ENCODE peak calls at places on chromosomes 2 and 18, in six cellular contexts. T, K, Y, J, O and Z are unnamed samples.

GRCh38 chr18:56120781-56121180 is 517.6 kb downstream of the TXNL1 start:
- DNase-seq in T (no peak), K (no peak), Y (no peak), J (no peak), O (no peak), Z (no peak)

GRCh38 chr2:210475726-210476125 is 833 bp downstream of the LANCL1 start:
- DNase-seq in T (no peak), K (no peak), Y (peak), J (no peak), O (no peak), Z (no peak)

GRCh38 chr2:105294046-105294445 is 35.5 kb downstream of the TGFBRAP1 start:
- DNase-seq in T (no peak), K (no peak), Y (no peak), J (no peak), O (no peak), Z (no peak)

GRCh38 chr2:136025057-136025973 is 39.9 kb upstream of the DARS1 start:
- DNase-seq in T (peak), K (peak), Y (peak), J (peak), O (no peak), Z (no peak)

GRCh38 chr2:65417509-65418085 is 14.8 kb downstream of the SPRED2 start:
- DNase-seq in T (no peak), K (no peak), Y (no peak), J (no peak), O (no peak), Z (no peak)

GRCh38 chr2:219627105-219628100 is at the start of gene SLC4A3:
- DNase-seq in T (no peak), K (peak), Y (peak), J (peak), O (no peak), Z (no peak)

GRCh38 chr2:127584516-127585033 is 49.1 kb downstream of the MYO7B start:
- DNase-seq in T (no peak), K (no peak), Y (no peak), J (no peak), O (no peak), Z (no peak)

GRCh38 chr2:106859498-106859897 is 26.5 kb downstream of the ST6GAL2 start:
- DNase-seq in T (no peak), K (peak), Y (no peak), J (peak), O (no peak), Z (no peak)

GRCh38 chr2:67895171-67895941 is 167.4 kb downstream of the C1D start:
- DNase-seq in T (no peak), K (peak), Y (no peak), J (no peak), O (no peak), Z (no peak)

GRCh38 chr18:12943200-12943599 is 4.6 kb upstream of the SEH1L start:
- DNase-seq in T (no peak), K (no peak), Y (no peak), J (no peak), O (no peak), Z (no peak)

GRCh38 chr2:67039701-67040100 is 357.4 kb upstream of the ETAA1 start:
- DNase-seq in T (no peak), K (no peak), Y (no peak), J (no peak), O (no peak), Z (no peak)

GRCh38 chr2:72932045-72932444 is 14.7 kb downstream of the EMX1 start:
- DNase-seq in T (no peak), K (no peak), Y (no peak), J (no peak), O (no peak), Z (no peak)

GRCh38 chr2:224492531-224492930 is 90.6 kb upstream of the FAM124B start:
- DNase-seq in T (no peak), K (no peak), Y (no peak), J (no peak), O (no peak), Z (no peak)

GRCh38 chr2:200913654-200914053 is 24.5 kb downstream of the NIF3L1 start:
- DNase-seq in T (no peak), K (no peak), Y (no peak), J (no peak), O (no peak), Z (no peak)

GRCh38 chr2:33213244-33213643 is 263.2 kb upstream of the RASGRP3 start:
- DNase-seq in T (no peak), K (no peak), Y (no peak), J (no peak), O (no peak), Z (no peak)

GRCh38 chr2:33212151-33212550 is 264.3 kb upstream of the RASGRP3 start:
- DNase-seq in T (no peak), K (no peak), Y (no peak), J (peak), O (peak), Z (no peak)

GRCh38 chr2:33209976-33210375 is 263.2 kb downstream of the LTBP1 start:
- DNase-seq in T (no peak), K (no peak), Y (no peak), J (peak), O (no peak), Z (no peak)

GRCh38 chr2:33208400-33208799 is 261.6 kb downstream of the LTBP1 start:
- DNase-seq in T (no peak), K (no peak), Y (no peak), J (no peak), O (no peak), Z (no peak)

GRCh38 chr2:33210626-33211025 is 263.9 kb downstream of the LTBP1 start:
- DNase-seq in T (no peak), K (peak), Y (no peak), J (peak), O (no peak), Z (no peak)
- TF ChIP-seq POLR2AphosphoS5 in T (no peak), K (no peak), Y (peak), J (no peak), O (no peak), Z (no peak)

DNA sequence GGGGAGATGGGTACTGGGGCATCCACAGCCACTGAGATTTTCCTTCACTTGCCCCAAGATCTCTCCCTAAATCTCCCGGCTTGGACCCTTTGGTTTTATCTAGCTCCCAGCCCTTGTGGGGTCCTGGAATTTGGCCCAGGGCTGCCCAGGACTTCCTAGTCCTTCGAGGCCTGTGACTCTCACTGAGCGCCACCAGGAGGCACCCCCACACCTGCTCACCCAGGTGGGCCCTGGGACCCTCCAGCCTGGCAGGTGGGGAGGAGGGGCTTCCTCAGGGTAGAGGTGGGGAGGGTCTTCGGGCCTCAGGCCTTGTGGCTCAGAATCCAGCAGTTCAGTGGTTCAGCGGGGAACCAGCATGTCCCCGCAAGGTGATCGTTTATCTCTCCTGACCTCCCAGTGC is 11.9 kb upstream of the PRSS56 start:
- DNase-seq in T (no peak), K (peak), Y (no peak), J (no peak), O (no peak), Z (no peak)
- TF ChIP-seq REST in T (no peak), K (no peak), Y (no peak), J (no peak), O (no peak), Z (no peak)

GRCh38 chr18:31241425-31241824 is 76.5 kb upstream of the DSG1 start:
- DNase-seq in T (no peak), K (no peak), Y (no peak), J (no peak), O (no peak), Z (no peak)
- TF ChIP-seq POLR2AphosphoS5 in T (no peak), K (no peak), Y (no peak), J (no peak), O (no peak), Z (no peak)

GRCh38 chr2:36453652-36454051 is 98.1 kb downstream of the CRIM1 start:
- DNase-seq in T (no peak), K (no peak), Y (no peak), J (no peak), O (peak), Z (no peak)
- TF ChIP-seq REST in T (no peak), K (no peak), Y (no peak), J (no peak), O (no peak), Z (no peak)

DNA sequence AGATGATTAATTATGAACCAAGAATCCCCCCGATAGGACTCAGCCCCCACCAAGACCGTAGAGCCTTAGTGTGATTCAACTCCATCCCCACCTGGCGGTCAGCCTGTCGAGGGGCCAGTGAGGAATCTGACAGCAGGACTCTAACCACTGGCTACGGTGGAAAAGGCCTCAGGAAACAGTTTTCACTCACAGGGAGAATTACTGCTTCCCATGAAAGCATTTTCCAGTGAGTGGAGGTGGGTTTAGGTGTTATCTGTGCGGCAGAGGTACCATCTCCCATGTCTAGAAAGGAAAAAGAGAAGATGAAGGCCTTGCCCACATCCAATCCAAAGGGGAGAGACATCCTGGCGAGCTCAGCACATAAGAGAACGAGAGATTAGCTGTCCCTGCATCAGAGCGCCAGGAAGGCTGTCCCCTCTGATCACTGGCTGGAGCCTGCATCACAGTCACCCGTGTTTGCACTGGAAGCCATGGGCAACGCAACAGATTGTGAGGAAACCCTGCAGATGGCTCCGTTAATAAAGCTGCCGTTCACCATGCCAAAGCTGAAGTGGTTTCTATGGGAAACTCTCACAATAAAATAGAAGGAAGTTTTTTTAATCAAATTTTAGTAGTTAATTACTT is 22.3 kb downstream of the COX7A2L start:
- DNase-seq in T (no peak), K (no peak), Y (no peak), J (no peak), O (no peak), Z (no peak)
- TF ChIP-seq POLR2AphosphoS5 in T (no peak), K (no peak), Y (no peak), J (no peak), O (peak), Z (no peak)

GRCh38 chr18:8811115-8811514 is 105.8 kb downstream of the MTCL1 start:
- DNase-seq in T (no peak), K (no peak), Y (no peak), J (no peak), O (no peak), Z (no peak)

GRCh38 chr18:8812631-8813030 is 107.3 kb downstream of the MTCL1 start:
- DNase-seq in T (no peak), K (no peak), Y (no peak), J (no peak), O (no peak), Z (no peak)

GRCh38 chr18:8816233-8816632 is 110.9 kb downstream of the MTCL1 start:
- DNase-seq in T (no peak), K (no peak), Y (no peak), J (no peak), O (no peak), Z (no peak)

GRCh38 chr18:8814206-8814605 is 108.8 kb downstream of the MTCL1 start:
- DNase-seq in T (no peak), K (no peak), Y (no peak), J (no peak), O (no peak), Z (no peak)

GRCh38 chr18:8813621-8814020 is 108.3 kb downstream of the MTCL1 start:
- DNase-seq in T (no peak), K (no peak), Y (no peak), J (no peak), O (no peak), Z (no peak)
- TF ChIP-seq REST in T (no peak), K (no peak), Y (no peak), J (no peak), O (no peak), Z (no peak)

GRCh38 chr2:9799729-9800632 is 43.3 kb upstream of the TAF1B start:
- DNase-seq in T (peak), K (peak), Y (peak), J (peak), O (peak), Z (peak)
- TF ChIP-seq POLR2AphosphoS5 in T (peak), K (no peak), Y (no peak), J (no peak), O (no peak), Z (no peak)

DNA sequence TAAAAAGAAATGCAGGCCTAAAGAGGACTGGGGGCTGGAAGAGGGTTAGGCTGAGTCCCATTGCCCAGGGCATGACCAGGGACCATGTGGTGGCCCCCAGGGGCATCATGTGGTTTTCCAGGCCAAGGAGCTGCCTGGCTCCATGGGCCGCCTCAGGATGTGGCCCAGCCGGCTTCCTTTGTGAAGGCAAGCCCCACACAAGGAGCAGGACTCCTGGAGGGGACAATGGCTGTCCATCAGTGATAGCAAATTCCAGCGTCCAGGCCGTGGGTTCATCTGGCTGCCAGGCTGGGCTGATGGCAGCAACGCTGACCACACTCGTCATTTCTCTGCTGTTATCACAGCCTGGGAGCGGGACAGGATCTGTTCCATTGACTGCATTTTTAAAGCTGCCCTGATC is 82.5 kb downstream of the GBX2 start:
- DNase-seq in T (no peak), K (no peak), Y (peak), J (no peak), O (no peak), Z (no peak)
- TF ChIP-seq REST in T (no peak), K (no peak), Y (no peak), J (no peak), O (no peak), Z (no peak)